ENCODE peak calls at places on chromosomes 3 and 15, in four cellular contexts. One of them, this sample, is unnamed.

GRCh38 chr3:168870892-168871291 is 775.2 kb upstream of the GOLIM4 start:
- DNase-seq in K562: no peak
- DNase-seq in HepG2: peak
- DNase-seq in GM12878: no peak
- DNase-seq in this sample: no peak

GRCh38 chr3:134795776-134796312 is 784 bp downstream of the EPHB1 start:
- DNase-seq in K562: no peak
- DNase-seq in HepG2: no peak
- DNase-seq in GM12878: no peak
- DNase-seq in this sample: peak

GRCh38 chr3:196941846-196942225 is 492 bp downstream of the NCBP2 start:
- DNase-seq in K562: peak
- DNase-seq in HepG2: no peak
- DNase-seq in GM12878: no peak
- DNase-seq in this sample: no peak

GRCh38 chr15:86073281-86073680 is 6.4 kb upstream of the AGBL1 start:
- DNase-seq in K562: no peak
- DNase-seq in HepG2: no peak
- DNase-seq in GM12878: no peak
- DNase-seq in this sample: no peak

GRCh38 chr3:12663311-12663935 is 494 bp downstream of the RAF1 start:
- DNase-seq in K562: no peak
- DNase-seq in HepG2: no peak
- DNase-seq in GM12878: no peak
- DNase-seq in this sample: peak

GRCh38 chr15:68700395-68701123 is 120.1 kb downstream of the ANP32A start:
- DNase-seq in K562: no peak
- DNase-seq in HepG2: no peak
- DNase-seq in GM12878: no peak
- DNase-seq in this sample: peak

GRCh38 chr15:49669288-49669687 is 48.4 kb downstream of the DTWD1 start:
- DNase-seq in K562: no peak
- DNase-seq in HepG2: no peak
- DNase-seq in GM12878: no peak
- DNase-seq in this sample: no peak

GRCh38 chr3:38730281-38730680 is 80.8 kb upstream of the SCN5A start:
- DNase-seq in K562: no peak
- DNase-seq in HepG2: no peak
- DNase-seq in GM12878: no peak
- DNase-seq in this sample: no peak

GRCh38 chr3:58484049-58484721 is 7.7 kb upstream of the KCTD6 start:
- DNase-seq in K562: no peak
- DNase-seq in HepG2: no peak
- DNase-seq in GM12878: no peak
- DNase-seq in this sample: no peak

GRCh38 chr15:87631093-87631492 is 625.4 kb downstream of the NTRK3 start:
- DNase-seq in K562: no peak
- DNase-seq in HepG2: no peak
- DNase-seq in GM12878: no peak
- DNase-seq in this sample: no peak

GRCh38 chr15:59380902-59381610 is 8.4 kb upstream of the MYO1E start:
- DNase-seq in K562: no peak
- DNase-seq in HepG2: no peak
- DNase-seq in GM12878: no peak
- DNase-seq in this sample: no peak

GRCh38 chr15:91824256-91824655 is 29.3 kb upstream of the SLCO3A1 start:
- DNase-seq in K562: no peak
- DNase-seq in HepG2: no peak
- DNase-seq in GM12878: no peak
- DNase-seq in this sample: no peak

GRCh38 chr3:149657458-149657795 is 398 bp downstream of the WWTR1 start:
- DNase-seq in K562: no peak
- DNase-seq in HepG2: no peak
- DNase-seq in GM12878: no peak
- DNase-seq in this sample: no peak

GRCh38 chr3:14962762-14963161 is 15.4 kb downstream of the NR2C2 start:
- DNase-seq in K562: no peak
- DNase-seq in HepG2: no peak
- DNase-seq in GM12878: no peak
- DNase-seq in this sample: no peak

GRCh38 chr3:184557348-184557950 is 4.1 kb upstream of the EPHB3 start:
- DNase-seq in K562: no peak
- DNase-seq in HepG2: no peak
- DNase-seq in GM12878: no peak
- DNase-seq in this sample: no peak

GRCh38 chr15:82641129-82641798 is 5.9 kb downstream of the CPEB1 start:
- DNase-seq in K562: no peak
- DNase-seq in HepG2: no peak
- DNase-seq in GM12878: no peak
- DNase-seq in this sample: no peak

GRCh38 chr15:29538110-29538509 is 268.5 kb upstream of the NSMCE3 start:
- DNase-seq in K562: no peak
- DNase-seq in HepG2: no peak
- DNase-seq in GM12878: no peak
- DNase-seq in this sample: no peak

GRCh38 chr3:122628567-122628966 is 51.1 kb downstream of the PARP15 start:
- DNase-seq in K562: no peak
- DNase-seq in HepG2: no peak
- DNase-seq in GM12878: no peak
- DNase-seq in this sample: no peak

GRCh38 chr3:38538773-38539353 is 42.7 kb downstream of the EXOG start:
- DNase-seq in K562: no peak
- DNase-seq in HepG2: no peak
- DNase-seq in GM12878: no peak
- DNase-seq in this sample: no peak

GRCh38 chr3:143098032-143098764 is 21.4 kb upstream of the CHST2 start:
- DNase-seq in K562: no peak
- DNase-seq in HepG2: no peak
- DNase-seq in GM12878: no peak
- DNase-seq in this sample: no peak

GRCh38 chr15:41241251-41241964 is 10.3 kb downstream of the CHP1 start:
- DNase-seq in K562: peak
- DNase-seq in HepG2: peak
- DNase-seq in GM12878: no peak
- DNase-seq in this sample: peak

GRCh38 chr3:99536555-99537314 is 101.7 kb upstream of the COL8A1 start:
- DNase-seq in K562: no peak
- DNase-seq in HepG2: no peak
- DNase-seq in GM12878: no peak
- DNase-seq in this sample: no peak

GRCh38 chr15:89177633-89178306 is 43.6 kb downstream of the RLBP1 start:
- DNase-seq in K562: peak
- DNase-seq in HepG2: peak
- DNase-seq in GM12878: peak
- DNase-seq in this sample: peak

DNA sequence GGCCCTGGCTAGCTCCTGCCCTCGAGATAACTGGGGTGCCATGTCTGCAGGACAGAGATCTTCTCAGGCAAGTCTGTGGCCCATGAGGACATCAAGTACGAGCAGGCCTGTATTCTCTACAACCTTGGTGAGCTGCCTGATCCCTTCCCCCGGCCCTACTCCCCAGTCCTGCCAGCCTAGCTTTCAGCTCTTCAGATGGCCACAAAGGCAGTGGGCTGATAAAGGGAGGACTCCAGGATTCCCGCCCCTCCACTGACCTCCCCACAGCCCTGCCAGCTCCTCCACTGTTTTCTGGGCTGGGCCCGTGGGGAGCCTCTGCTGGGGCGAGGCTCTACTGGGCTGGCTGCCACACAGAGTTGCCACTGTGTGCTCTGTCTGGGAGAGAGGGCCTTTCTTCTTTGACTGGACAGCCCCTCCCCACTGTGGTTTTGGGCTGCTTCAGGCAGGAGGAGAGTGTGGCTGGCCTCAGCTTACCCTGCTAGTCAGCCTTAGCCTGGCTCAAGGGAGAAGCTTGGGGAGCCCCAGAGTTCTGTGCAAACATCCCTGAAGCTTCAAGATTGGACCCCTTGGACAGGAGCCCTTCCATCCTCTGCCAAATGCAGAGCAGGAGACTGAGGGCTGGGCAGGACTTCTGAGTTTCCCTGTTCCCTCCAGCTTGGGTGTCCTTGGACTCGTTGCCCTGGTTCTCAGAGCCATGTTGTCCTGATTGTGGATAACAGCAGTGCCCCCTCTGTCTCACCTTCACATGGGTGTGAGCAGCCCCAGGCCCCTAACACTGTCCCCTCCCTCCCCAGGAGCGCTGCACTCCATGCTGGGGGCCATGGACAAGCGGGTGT is 24.4 kb downstream of the PTPN23 start:
- DNase-seq in K562: no peak
- DNase-seq in HepG2: no peak
- DNase-seq in GM12878: no peak
- DNase-seq in this sample: peak
- TF ChIP-seq ZBTB33 in K562: no peak
- TF ChIP-seq ZBTB33 in HepG2: no peak
- TF ChIP-seq ZBTB33 in GM12878: no peak
- TF ChIP-seq ZBTB33 in this sample: no peak

GRCh38 chr15:52506549-52506948 is 22.1 kb downstream of the MYO5A start:
- DNase-seq in K562: no peak
- DNase-seq in HepG2: no peak
- DNase-seq in GM12878: no peak
- DNase-seq in this sample: no peak

GRCh38 chr15:52511084-52511483 is 17.6 kb downstream of the MYO5A start:
- DNase-seq in K562: no peak
- DNase-seq in HepG2: no peak
- DNase-seq in GM12878: no peak
- DNase-seq in this sample: no peak

GRCh38 chr15:52505141-52505540 is 23.5 kb downstream of the MYO5A start:
- DNase-seq in K562: no peak
- DNase-seq in HepG2: no peak
- DNase-seq in GM12878: no peak
- DNase-seq in this sample: no peak

GRCh38 chr15:52514482-52514881 is 14.2 kb downstream of the MYO5A start:
- DNase-seq in K562: no peak
- DNase-seq in HepG2: no peak
- DNase-seq in GM12878: no peak
- DNase-seq in this sample: no peak

GRCh38 chr15:52509500-52510244 is 19.0 kb downstream of the MYO5A start:
- DNase-seq in K562: no peak
- DNase-seq in HepG2: no peak
- DNase-seq in GM12878: no peak
- DNase-seq in this sample: no peak
- TF ChIP-seq NFIC in K562: no peak
- TF ChIP-seq NFIC in HepG2: no peak
- TF ChIP-seq NFIC in GM12878: no peak
- TF ChIP-seq NFIC in this sample: no peak

GRCh38 chr3:113287818-113288648 is 76.7 kb downstream of the BOC start:
- DNase-seq in K562: peak
- DNase-seq in HepG2: peak
- DNase-seq in GM12878: no peak
- DNase-seq in this sample: peak
- TF ChIP-seq ZBTB33 in K562: no peak
- TF ChIP-seq ZBTB33 in HepG2: no peak
- TF ChIP-seq ZBTB33 in GM12878: no peak
- TF ChIP-seq ZBTB33 in this sample: no peak

GRCh38 chr3:128749035-128749434 is 23.1 kb downstream of the RAB7A start:
- DNase-seq in K562: no peak
- DNase-seq in HepG2: no peak
- DNase-seq in GM12878: no peak
- DNase-seq in this sample: no peak
- TF ChIP-seq NFIC in K562: no peak
- TF ChIP-seq NFIC in HepG2: no peak
- TF ChIP-seq NFIC in GM12878: no peak
- TF ChIP-seq NFIC in this sample: no peak

This sample was measured in SK-N-SH.